ENCODE peak calls at places on chromosomes 5 and 9, in four cellular contexts. R, E, S and U are unnamed samples.

GRCh38 chr5:115549154-115549553 is 4.6 kb upstream of the FEM1C start:
- DNase-seq in R (no peak), E (no peak), S (no peak), U (no peak)

GRCh38 chr5:96517294-96517693 is 84.2 kb upstream of the PCSK1 start:
- DNase-seq in S (no peak), E (peak; percentile 16), R (no peak), U (no peak)

GRCh38 chr5:124132843-124133242 is 613.6 kb downstream of the ZNF608 start:
- DNase-seq in E (no peak), S (peak; percentile 27), R (no peak), U (no peak)

GRCh38 chr9:134605351-134605968 is 36.1 kb upstream of the COL5A1 start:
- DNase-seq in E (no peak), R (no peak), S (no peak), U (peak; percentile 3)

GRCh38 chr5:176440932-176441706 is 7.1 kb upstream of the FAF2 start:
- DNase-seq in S (no peak), E (no peak), R (no peak), U (no peak)

GRCh38 chr5:111058064-111058463 is 13.4 kb upstream of the TSLP start:
- DNase-seq in E (no peak), R (no peak), S (no peak), U (no peak)

GRCh38 chr9:6433405-6433804 is 20.4 kb downstream of the UHRF2 start:
- DNase-seq in E (no peak), S (no peak), R (no peak), U (no peak)

GRCh38 chr5:52783226-52783959 is 4.3 kb upstream of the ITGA1 start:
- DNase-seq in R (peak; percentile 67), S (no peak), E (no peak), U (no peak)

GRCh38 chr5:168782172-168782571 is 203.0 kb upstream of the PANK3 start:
- DNase-seq in E (no peak), S (no peak), R (no peak), U (no peak)

GRCh38 chr5:42349163-42349562 is 74.1 kb upstream of the GHR start:
- DNase-seq in E (no peak), R (no peak), S (no peak), U (no peak)

GRCh38 chr5:81181576-81182316 is 51.4 kb upstream of the CKMT2 start:
- DNase-seq in E (no peak), R (no peak), S (no peak), U (no peak)

GRCh38 chr9:116504081-116504480 is 183.0 kb upstream of the TRIM32 start:
- DNase-seq in E (no peak), S (peak; percentile 10), R (no peak), U (no peak)

GRCh38 chr5:35133186-35133585 is 85.4 kb upstream of the AGXT2 start:
- DNase-seq in E (no peak), R (no peak), S (no peak), U (no peak)

GRCh38 chr9:82810902-82811301 is 252.0 kb downstream of the RASEF start:
- DNase-seq in S (peak; percentile 95), R (no peak), E (no peak), U (no peak)

GRCh38 chr9:134962065-134962997 is 44.6 kb upstream of the FCN1 start:
- DNase-seq in R (no peak), E (no peak), S (no peak), U (no peak)

GRCh38 chr9:93596399-93596798 is 20.0 kb downstream of the PHF2 start:
- DNase-seq in R (no peak), S (no peak), E (no peak), U (no peak)

GRCh38 chr5:132089363-132089762 is 15.8 kb downstream of the CSF2 start:
- DNase-seq in R (no peak), S (no peak), E (no peak), U (no peak)

GRCh38 chr5:91189480-91190332 is 193.4 kb downstream of the ARRDC3 start:
- DNase-seq in R (peak; percentile 53), E (no peak), S (peak; percentile 72), U (peak; percentile 31)

GRCh38 chr5:158351485-158352140 is 492.7 kb upstream of the CLINT1 start:
- DNase-seq in S (no peak), E (no peak), R (no peak), U (no peak)

DNA sequence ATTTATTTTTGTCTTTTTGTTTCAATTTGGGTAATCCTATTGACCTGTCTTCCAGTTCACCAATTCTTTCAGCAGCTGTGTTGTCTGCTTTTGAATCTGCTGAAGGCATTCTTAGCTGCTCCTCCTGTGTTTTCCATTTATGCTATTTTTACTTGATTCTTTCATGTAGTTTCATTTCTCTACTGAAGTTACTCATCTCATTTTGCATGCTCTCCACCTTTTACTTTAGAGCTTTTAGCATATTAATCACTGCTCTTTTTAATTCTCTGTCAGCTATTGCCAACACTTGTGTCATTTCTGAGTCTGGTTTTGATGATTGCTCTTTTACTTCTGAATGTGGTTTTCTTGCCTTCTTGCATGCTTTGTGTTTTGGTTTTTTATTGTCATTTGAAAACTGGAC is 496.0 kb upstream of the CLINT1 start:
- DNase-seq in E (no peak), R (no peak), S (no peak), U (no peak)
- H3K9me3 ChIP-seq in E (no peaks in the 10 kb centered on the region), R (peaks cover 6% of the 10 kb centered on the region), S (no peaks in the 10 kb centered on the region), U (no peaks in the 10 kb centered on the region)

DNA sequence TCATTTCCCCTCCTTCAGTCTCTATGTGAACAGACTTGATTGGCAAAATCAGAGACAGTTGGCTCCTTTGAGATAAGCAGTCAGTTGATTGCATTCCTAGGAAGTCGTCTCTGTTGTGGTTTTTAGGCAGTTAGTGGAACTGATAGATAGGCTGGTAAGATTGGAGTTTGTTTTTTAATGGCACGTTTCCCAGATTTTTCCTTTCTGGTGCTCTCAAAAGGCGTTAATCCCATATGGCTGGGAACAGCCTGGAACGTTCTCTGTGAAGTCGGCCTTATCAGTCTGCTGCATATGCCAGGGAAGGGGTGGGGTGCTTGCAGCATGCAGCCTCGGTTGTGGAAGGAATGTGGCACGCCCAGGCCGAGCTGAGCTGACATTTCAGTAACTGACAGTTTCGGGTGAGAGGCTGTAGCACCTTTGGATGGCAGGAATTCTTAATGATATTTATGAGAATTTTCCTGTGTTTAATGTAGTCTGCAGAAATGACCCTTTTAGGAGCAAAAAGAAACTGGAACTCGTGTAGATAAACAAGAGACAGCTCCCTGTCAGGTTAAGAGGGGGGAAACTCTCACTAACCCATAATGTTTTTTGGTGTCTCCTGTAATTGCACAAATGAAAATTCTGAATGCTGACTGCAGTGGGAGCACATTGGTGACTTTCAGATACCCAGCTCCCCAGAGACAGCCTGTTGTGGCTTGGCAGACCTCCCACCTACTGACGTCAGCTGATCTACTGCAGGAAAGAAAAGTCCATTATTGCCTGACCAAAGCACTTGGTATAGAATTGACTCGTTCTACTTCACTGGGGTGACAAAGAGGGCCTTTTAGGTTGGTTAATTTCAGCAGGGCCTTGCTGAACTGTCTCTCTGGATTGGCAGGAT is 6.3 kb downstream of the SPTAN1 start:
- DNase-seq in S (peak; percentile 33), R (peak; percentile 86), E (peak; percentile 72), U (peak; percentile 76)
- H3K27ac ChIP-seq in S (no peak overlapping the region), R (peak overlapping the region; percentile 79), E (peak overlapping the region; percentile 77), U (peak overlapping the region; percentile 91)

DNA sequence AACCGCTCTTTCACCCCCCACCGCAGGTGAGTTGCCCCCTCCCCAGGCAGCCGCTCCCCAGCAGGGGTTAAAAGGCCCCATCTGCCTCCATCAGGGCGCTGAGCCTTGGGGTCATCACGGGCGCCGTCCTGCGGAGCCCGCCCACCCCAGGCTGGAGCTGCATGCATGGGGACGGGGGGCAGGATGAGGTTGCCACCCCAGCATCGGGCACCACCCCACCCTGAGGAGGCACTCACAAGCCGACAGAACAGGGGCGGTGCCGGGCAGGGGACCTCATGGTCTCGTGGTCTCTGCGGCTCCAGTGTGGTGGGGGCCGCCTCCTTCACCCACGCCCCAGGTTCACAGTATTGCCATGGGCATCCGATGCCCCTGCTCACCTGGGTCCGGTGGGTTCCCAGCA is 16.5 kb downstream of the PTGES start:
- DNase-seq in S (no peak), E (no peak), R (no peak), U (no peak)
- H3K9me3 ChIP-seq in S (no peaks in the 10 kb centered on the region), E (no peaks in the 10 kb centered on the region), R (no peaks in the 10 kb centered on the region), U (no peaks in the 10 kb centered on the region)

GRCh38 chr9:110742741-110743371 is 74.3 kb downstream of the MUSK start:
- DNase-seq in E (no peak), S (no peak), R (no peak), U (no peak)
- H3K27ac ChIP-seq in E (peak overlapping the region; percentile 46), S (no peak overlapping the region), R (peak overlapping the region; percentile 28), U (peak overlapping the region; percentile 88)

DNA sequence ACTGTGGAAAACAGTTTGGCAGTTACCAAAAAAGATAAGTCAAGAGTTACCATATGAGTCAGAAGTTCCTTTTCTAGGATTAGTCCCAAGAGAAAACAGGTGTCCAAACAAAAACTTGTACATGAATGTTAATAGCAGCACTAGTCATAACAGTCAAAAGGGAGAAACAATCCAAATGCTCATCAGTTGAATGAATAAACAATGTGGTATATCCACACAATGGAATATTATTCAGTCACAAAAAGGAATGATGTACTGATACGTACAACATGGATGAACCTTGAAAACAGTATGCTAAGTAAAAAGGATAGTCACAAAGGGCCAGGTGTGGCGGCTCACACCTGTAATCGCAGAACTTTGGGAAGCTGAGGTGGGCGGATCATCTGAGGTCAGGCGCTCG is 7.9 kb downstream of the ZNF510 start:
- DNase-seq in S (no peak), R (no peak), E (no peak), U (no peak)
- H3K9me3 ChIP-seq in S (no peaks in the 10 kb centered on the region), R (peaks cover 79% of the 10 kb centered on the region), E (peaks cover 43% of the 10 kb centered on the region), U (peaks cover 6% of the 10 kb centered on the region)

GRCh38 chr5:159021360-159022177 is 78.1 kb downstream of the EBF1 start:
- DNase-seq in E (peak; percentile 40), R (no peak), S (no peak), U (no peak)
- H3K27ac ChIP-seq in E (no peak overlapping the region), R (peak overlapping the region; percentile 66), S (no peak overlapping the region), U (no peak overlapping the region)

DNA sequence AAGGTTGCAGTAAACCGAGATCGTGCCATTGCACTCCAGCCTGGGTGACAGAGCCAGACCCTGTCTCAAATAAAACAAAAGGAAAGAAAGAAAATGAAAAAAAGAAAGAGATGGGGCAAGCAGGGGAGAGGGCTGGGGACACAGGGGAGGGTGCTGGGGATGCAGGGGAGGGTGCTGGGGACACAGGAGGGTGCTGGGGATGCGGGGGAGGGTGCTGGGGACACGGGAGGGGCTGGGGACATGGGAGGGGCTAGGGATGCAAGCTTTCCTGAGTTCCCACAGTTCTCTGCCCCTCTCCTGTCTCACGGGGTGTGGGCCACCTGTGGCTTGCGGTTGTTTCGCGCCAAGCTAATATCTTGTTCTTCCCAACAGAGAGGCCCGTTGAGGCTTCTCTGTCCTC is 7.2 kb downstream of the PDCD6 start:
- DNase-seq in R (no peak), E (no peak), S (no peak), U (no peak)
- H3K9me3 ChIP-seq in R (no peaks in the 10 kb centered on the region), E (no peaks in the 10 kb centered on the region), S (peaks cover 6% of the 10 kb centered on the region), U (no peaks in the 10 kb centered on the region)